ENCODE peak calls at places on chromosomes 13 and 19, in five cellular contexts. Z, V, W, F and Q are unnamed samples.

GRCh38 chr19:40640744-40641143 is 39.6 kb downstream of the LTBP4 start:
- DNase-seq in F (peak; percentile 25), W (no peak), V (no peak), Z (no peak), Q (no peak)

GRCh38 chr19:5594521-5594950 is 26.8 kb upstream of the TINCR start:
- DNase-seq in W (no peak), Z (no peak), V (no peak), F (no peak), Q (no peak)

GRCh38 chr19:55598034-55598433 is 1.3 kb downstream of the FIZ1 start:
- DNase-seq in W (no peak), V (no peak), Z (no peak), F (no peak), Q (no peak)

GRCh38 chr19:51253088-51253806 is 2.4 kb downstream of the SIGLECL1 start:
- DNase-seq in F (no peak), V (no peak), W (no peak), Z (no peak), Q (no peak)

GRCh38 chr19:49758292-49758691 is 4.8 kb downstream of the TSKS start:
- DNase-seq in F (peak; percentile 69), V (no peak), W (no peak), Z (peak; percentile 26), Q (no peak)

GRCh38 chr13:39596685-39597084 is 6.3 kb downstream of the LHFPL6 start:
- DNase-seq in W (no peak), F (no peak), Z (no peak), V (no peak), Q (no peak)

GRCh38 chr13:99326012-99326411 is 18.8 kb upstream of the GPR183 start:
- DNase-seq in W (no peak), F (no peak), Z (no peak), V (no peak), Q (no peak)

GRCh38 chr13:32917504-32917903 is 98.7 kb upstream of the KL start:
- DNase-seq in W (no peak), F (peak; percentile 49), V (no peak), Z (no peak), Q (no peak)

GRCh38 chr19:4338441-4339350 is at the start of gene STAP2:
- DNase-seq in F (no peak), Z (no peak), V (no peak), W (no peak), Q (no peak)

GRCh38 chr13:49305824-49306425 is 58.2 kb downstream of the CDADC1 start:
- DNase-seq in V (no peak), W (no peak), F (no peak), Z (no peak), Q (no peak)

GRCh38 chr13:39410089-39410901 is 192.7 kb downstream of the LHFPL6 start:
- DNase-seq in F (peak; percentile 94), Z (no peak), W (no peak), V (peak; percentile 55), Q (no peak)

GRCh38 chr13:25225970-25226369 is 53.9 kb upstream of the AMER2 start:
- DNase-seq in F (no peak), Z (no peak), V (no peak), W (peak; percentile 22), Q (no peak)
- TF ChIP-seq CTCF in F (no peak), Z (no peak), V (no peak), W (no peak), Q (no peak)

GRCh38 chr13:40666905-40667621 is 622 bp upstream of the FOXO1 start:
- DNase-seq in W (peak; percentile 82), Z (no peak), F (no peak), V (no peak), Q (peak; percentile 42)

GRCh38 chr13:40665754-40666057 is 735 bp downstream of the FOXO1 start:
- DNase-seq in W (no peak), Z (no peak), V (no peak), F (no peak), Q (peak; percentile 64)

GRCh38 chr13:40668335-40668734 is 1.9 kb upstream of the FOXO1 start:
- DNase-seq in V (no peak), F (peak; percentile 43), W (no peak), Z (no peak), Q (peak; percentile 77)

GRCh38 chr13:40666058-40666904 is at the start of gene FOXO1:
- DNase-seq in Z (peak; percentile 27), V (peak; percentile 61), F (peak; percentile 81), W (peak; percentile 89), Q (peak; percentile 99)

DNA sequence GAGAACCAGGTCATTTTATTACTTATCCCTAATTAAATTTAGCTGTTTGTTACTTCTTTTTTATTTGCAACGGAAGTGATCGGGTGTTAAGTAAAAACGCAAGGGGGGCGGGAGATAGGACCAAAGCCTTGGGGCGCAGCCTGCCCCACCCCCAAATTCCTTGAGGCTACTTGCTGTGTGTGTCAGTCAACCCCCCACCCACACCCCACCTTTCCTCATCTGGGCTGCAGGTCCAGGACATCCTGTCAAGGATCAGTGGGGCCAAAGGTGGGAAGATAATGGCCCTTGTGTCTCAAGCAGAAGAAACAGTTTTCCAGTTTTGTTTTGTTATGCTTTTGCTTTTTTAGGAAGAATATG is 1.2 kb upstream of the FOXO1 start:
- DNase-seq in F (no peak), Z (no peak), V (no peak), W (no peak), Q (no peak)
- TF ChIP-seq CTCF in F (no peak), Z (no peak), V (no peak), W (no peak), Q (no peak)

GRCh38 chr19:23996549-23996948 is 81.9 kb downstream of the ZNF726 start:
- DNase-seq in F (no peak), W (no peak), V (no peak), Z (no peak), Q (no peak)
- TF ChIP-seq CTCF in F (peak; percentile 42), W (no peak), V (peak; percentile 33), Z (peak; percentile 22), Q (no peak)

GRCh38 chr13:44117351-44117750 is 237.6 kb downstream of the LACC1 start:
- DNase-seq in Z (no peak), W (no peak), V (no peak), F (peak; percentile 44), Q (peak; percentile 4)
- TF ChIP-seq CTCF in Z (no peak), W (no peak), V (no peak), F (no peak), Q (no peak)

GRCh38 chr13:47588676-47589075 is 412.4 kb downstream of the SUCLA2 start:
- DNase-seq in W (no peak), Z (no peak), V (no peak), F (no peak), Q (no peak)
- TF ChIP-seq CTCF in W (no peak), Z (no peak), V (peak; percentile 12), F (no peak), Q (no peak)